ENCODE peak calls at places on chromosome 22, in five cellular contexts. Y, W, I, U and P are unnamed samples.

GRCh38 chr22:26958378-26958777 is 301.0 kb downstream of the MIAT start:
- DNase-seq in U (no peak), Y (no peak), I (no peak), W (no peak), P (no peak)

GRCh38 chr22:29511126-29511854 is 31.3 kb downstream of the NEFH start:
- DNase-seq in U (no peak), W (no peak), Y (no peak), I (no peak), P (no peak)

GRCh38 chr22:27576413-27576812 is 225.1 kb downstream of the MN1 start:
- DNase-seq in W (no peak), Y (no peak), U (no peak), I (no peak), P (no peak)

GRCh38 chr22:27310966-27311665 is 490.4 kb downstream of the MN1 start:
- DNase-seq in Y (no peak), I (no peak), U (no peak), W (no peak), P (no peak)

GRCh38 chr22:46070722-46071450 is 79.4 kb upstream of the PPARA start:
- DNase-seq in U (no peak), I (no peak), Y (peak), W (peak), P (peak)

GRCh38 chr22:23080542-23081290 is 10.4 kb downstream of the GNAZ start:
- DNase-seq in I (no peak), W (no peak), Y (no peak), U (no peak), P (no peak)

GRCh38 chr22:32628626-32629587 is 154.3 kb downstream of the FBXO7 start:
- DNase-seq in W (no peak), I (no peak), U (no peak), Y (peak), P (no peak)

GRCh38 chr22:26996156-26996555 is 338.8 kb downstream of the MIAT start:
- DNase-seq in I (no peak), Y (no peak), W (no peak), U (no peak), P (no peak)

GRCh38 chr22:32660292-32660691 is 141.2 kb upstream of the TIMP3 start:
- DNase-seq in I (peak), W (peak), Y (peak), U (peak), P (peak)

GRCh38 chr22:28728621-28729313 is 12.9 kb downstream of the CHEK2 start:
- DNase-seq in Y (peak), W (no peak), U (no peak), I (no peak), P (no peak)

GRCh38 chr22:29454186-29454745 is 15.9 kb downstream of the RFPL1 start:
- DNase-seq in W (no peak), I (no peak), Y (no peak), U (no peak), P (no peak)

GRCh38 chr22:46117206-46118199 is 32.8 kb upstream of the PPARA start:
- DNase-seq in W (no peak), Y (no peak), I (no peak), U (no peak), P (no peak)

GRCh38 chr22:50525104-50525958 is at the start of gene SCO2:
- DNase-seq in I (peak), Y (peak), W (peak), U (peak), P (peak)
- TF ChIP-seq CTCF in I (peak), Y (peak), W (no peak), U (no peak), P (peak)

GRCh38 chr22:37202001-37202555 is 10.2 kb downstream of the SSTR3 start:
- DNase-seq in U (no peak), I (no peak), W (no peak), Y (no peak), P (no peak)
- TF ChIP-seq CTCF in U (no peak), I (no peak), W (no peak), Y (no peak), P (no peak)

GRCh38 chr22:43884600-43885318 is 7.1 kb downstream of the PNPLA5 start:
- DNase-seq in Y (peak), U (peak), I (peak), W (peak), P (peak)

GRCh38 chr22:43883719-43884415 is 7.9 kb downstream of the PNPLA5 start:
- DNase-seq in U (no peak), W (no peak), I (no peak), Y (no peak), P (no peak)

GRCh38 chr22:43882122-43882767 is 9.6 kb downstream of the PNPLA5 start:
- DNase-seq in W (no peak), Y (no peak), I (no peak), U (no peak), P (no peak)

GRCh38 chr22:43881091-43882061 is 10.4 kb downstream of the PNPLA5 start:
- DNase-seq in I (no peak), W (no peak), U (no peak), Y (no peak), P (no peak)

GRCh38 chr22:43883012-43883661 is 8.7 kb downstream of the PNPLA5 start:
- DNase-seq in Y (peak), W (no peak), I (peak), U (peak), P (peak)
- TF ChIP-seq CTCF in Y (peak), W (no peak), I (peak), U (peak), P (peak)

DNA sequence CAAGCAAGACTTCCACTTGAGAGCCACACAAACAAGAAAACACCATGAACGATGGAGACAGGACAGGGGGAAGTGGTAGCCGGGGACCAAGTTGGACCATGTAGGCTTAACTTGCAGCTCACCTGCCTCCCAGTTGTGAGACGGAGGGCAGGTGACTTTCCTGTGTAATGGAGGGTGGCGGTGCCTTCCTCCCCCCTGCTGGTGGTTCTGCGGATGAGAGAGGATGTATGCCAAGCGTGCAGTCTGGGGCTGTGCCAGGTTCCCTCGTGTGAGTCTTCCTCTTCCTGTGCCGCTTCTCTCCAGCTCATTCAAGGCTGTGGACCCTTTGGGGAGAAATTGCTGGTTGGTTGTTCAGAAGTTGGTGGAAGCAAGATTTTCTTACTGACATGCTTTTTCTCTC is 35.1 kb downstream of the MPPED1 start:
- DNase-seq in I (no peak), U (peak), W (no peak), Y (no peak), P (no peak)
- TF ChIP-seq CTCF in I (no peak), U (no peak), W (no peak), Y (no peak), P (no peak)

DNA sequence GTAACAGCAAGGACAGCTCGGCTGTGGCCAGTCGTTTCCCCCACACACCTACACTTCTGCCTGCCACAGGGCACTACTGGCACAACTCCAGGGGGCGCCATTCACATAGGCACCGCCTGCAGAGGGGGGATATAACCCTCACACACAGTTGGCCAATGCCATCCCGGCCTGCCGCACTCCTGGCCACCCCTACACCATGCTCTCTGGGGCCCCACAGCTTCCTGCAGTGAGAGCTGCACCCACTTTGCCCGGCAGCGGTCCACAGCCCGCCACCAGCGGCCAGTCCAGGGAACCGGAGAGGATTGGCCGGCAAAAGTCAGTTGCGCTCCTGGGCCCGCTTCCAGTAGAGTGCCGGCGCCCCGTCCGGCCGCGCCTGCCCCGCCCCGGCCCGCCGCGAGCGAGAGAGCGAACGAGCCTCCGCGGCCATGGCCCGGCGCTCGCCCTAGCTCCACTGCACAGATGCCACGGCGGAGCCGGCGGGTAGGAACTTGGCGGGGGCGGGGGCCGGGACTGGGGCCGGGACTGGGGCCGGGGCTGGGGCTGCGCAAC is 25.6 kb upstream of the SUSD2 start:
- DNase-seq in Y (peak), W (peak), U (peak), I (peak), P (peak)
- TF ChIP-seq CTCF in Y (peak), W (peak), U (peak), I (peak), P (peak)

GRCh38 chr22:40507491-40507890 is 129.0 kb downstream of the MRTFA start:
- DNase-seq in U (no peak), W (no peak), I (no peak), Y (no peak), P (no peak)
- TF ChIP-seq CTCF in U (no peak), W (no peak), I (no peak), Y (no peak), P (no peak)

GRCh38 chr22:38184788-38185187 is 3.2 kb upstream of the PLA2G6 start:
- DNase-seq in W (no peak), I (no peak), U (no peak), Y (no peak), P (no peak)
- TF ChIP-seq CTCF in W (no peak), I (no peak), U (no peak), Y (no peak), P (no peak)

GRCh38 chr22:30602049-30602448 is 4.9 kb upstream of the TCN2 start:
- DNase-seq in W (no peak), Y (peak), U (no peak), I (no peak), P (no peak)
- TF ChIP-seq CTCF in W (no peak), Y (peak), U (peak), I (peak), P (peak)

DNA sequence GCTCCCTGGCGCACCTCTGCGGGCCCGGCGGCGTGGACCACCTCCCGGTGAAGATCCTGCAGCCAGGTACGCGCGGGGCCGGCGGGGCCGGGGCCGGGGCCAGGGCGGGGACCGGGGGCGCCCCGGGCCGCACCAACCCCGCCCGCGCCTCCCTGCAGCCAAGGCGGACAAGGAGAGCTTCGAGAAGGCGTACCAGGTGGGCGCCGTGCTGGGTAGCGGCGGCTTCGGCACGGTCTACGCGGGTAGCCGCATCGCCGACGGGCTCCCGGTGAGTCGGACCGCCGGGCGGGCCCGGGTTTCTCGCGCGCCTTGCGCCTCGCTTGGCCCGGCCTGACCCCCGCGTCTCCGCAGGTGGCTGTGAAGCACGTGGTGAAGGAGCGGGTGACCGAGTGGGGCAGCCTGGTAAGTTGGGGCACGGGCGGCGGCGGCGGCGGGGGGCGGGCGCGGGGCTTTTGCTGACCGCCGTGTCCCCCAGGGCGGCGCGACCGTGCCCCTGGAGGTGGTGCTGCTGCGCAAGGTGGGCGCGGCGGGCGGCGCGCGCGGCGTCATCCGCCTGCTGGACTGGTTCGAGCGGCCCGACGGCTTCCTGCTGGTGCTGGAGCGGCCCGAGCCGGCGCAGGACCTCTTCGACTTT is 512 bp downstream of the PIM3 start:
- DNase-seq in U (no peak), Y (peak), W (peak), I (no peak), P (peak)
- TF ChIP-seq CTCF in U (no peak), Y (no peak), W (no peak), I (no peak), P (no peak)

GRCh38 chr22:19631899-19632670 is 82.2 kb upstream of the SEPTIN5 start:
- DNase-seq in W (no peak), I (no peak), Y (peak), U (peak), P (no peak)
- TF ChIP-seq CTCF in W (no peak), I (peak), Y (peak), U (peak), P (peak)